ENCODE peak calls at places on chromosomes 11 and 22, in seven cellular contexts. X is breast epithelium, I is posterior cingulate gyrus, H is Peyer's patch, M is B cell, V is NCI-H1930, P is dorsolateral prefrontal cortex. F is an unnamed sample.

GRCh38 chr11:60950933-60951610 is 904 bp downstream of the SLC15A3 start:
- DNase-seq in X (no peak), I (no peak), H (no peak), M (peak), V (no peak), P (no peak), F (no peak)

GRCh38 chr11:122796128-122796717 is 42.1 kb upstream of the CRTAM start:
- DNase-seq in X (no peak), I (no peak), H (peak), M (peak), V (no peak), P (no peak), F (peak)

GRCh38 chr22:50600541-50600940 is at the start of gene MAPK8IP2:
- DNase-seq in X (no peak), I (peak), H (no peak), M (no peak), V (peak), P (no peak), F (no peak)

GRCh38 chr11:112100457-112100856 is 13.8 kb downstream of the SDHD start:
- DNase-seq in X (no peak), I (no peak), H (no peak), M (no peak), V (no peak), P (no peak), F (no peak)

GRCh38 chr11:69230856-69231425 is 63.0 kb upstream of the MYEOV start:
- DNase-seq in X (no peak), I (no peak), H (no peak), M (no peak), V (no peak), P (no peak), F (no peak)

GRCh38 chr22:37420656-37421467 is 6.4 kb downstream of the ELFN2 start:
- DNase-seq in X (no peak), I (peak), H (no peak), M (no peak), V (no peak), P (no peak), F (no peak)

GRCh38 chr11:15826826-15827225 is 529.5 kb downstream of the SOX6 start:
- DNase-seq in X (no peak), I (peak), H (no peak), M (no peak), V (peak), P (peak), F (peak)

GRCh38 chr11:8765294-8765693 is 82.7 kb downstream of the RPL27A start:
- DNase-seq in X (no peak), I (no peak), H (no peak), M (no peak), V (no peak), P (no peak), F (no peak)

GRCh38 chr22:46183733-46184132 is 33.4 kb downstream of the PPARA start:
- DNase-seq in X (no peak), I (no peak), H (no peak), M (no peak), V (no peak), P (no peak), F (no peak)

GRCh38 chr22:44179196-44179988 is 1.3 kb upstream of the PARVG start:
- DNase-seq in X (no peak), I (peak), H (no peak), M (no peak), V (no peak), P (no peak), F (no peak)

GRCh38 chr22:29309332-29310064 is 3.0 kb downstream of the GAS2L1 start:
- DNase-seq in X (no peak), I (peak), H (no peak), M (no peak), V (no peak), P (no peak), F (peak)

GRCh38 chr11:75450826-75451783 is 18.1 kb upstream of the KLHL35 start:
- DNase-seq in X (no peak), I (no peak), H (no peak), M (peak), V (peak), P (no peak), F (peak)

GRCh38 chr22:25903294-25903693 is 161.3 kb downstream of the MYO18B start:
- DNase-seq in X (no peak), I (peak), H (no peak), M (no peak), V (peak), P (no peak), F (peak)

GRCh38 chr11:114285599-114285998 is 10.6 kb upstream of the NNMT start:
- DNase-seq in X (no peak), I (no peak), H (no peak), M (no peak), V (no peak), P (no peak), F (no peak)

GRCh38 chr11:8192016-8192895 is 23.4 kb upstream of the RIC3 start:
- DNase-seq in X (peak), I (peak), H (peak), M (peak), V (peak), P (peak), F (peak)

GRCh38 chr22:20520093-20520511 is 12.7 kb downstream of the MED15 start:
- DNase-seq in X (no peak), I (peak), H (no peak), M (no peak), V (no peak), P (no peak), F (no peak)

GRCh38 chr11:122209619-122210377 is 93.8 kb upstream of the BLID start:
- DNase-seq in X (peak), I (no peak), H (no peak), M (no peak), V (no peak), P (peak), F (no peak)

GRCh38 chr22:48224332-48224731 is 1461.9 kb downstream of the TBC1D22A start:
- DNase-seq in X (no peak), I (no peak), H (no peak), M (no peak), V (no peak), P (no peak), F (no peak)

GRCh38 chr11:61545921-61546320 is 35.0 kb downstream of the SYT7 start:
- DNase-seq in X (no peak), I (no peak), H (no peak), M (no peak), V (no peak), P (no peak), F (no peak)

GRCh38 chr22:29080061-29080975 is 7.5 kb downstream of the KREMEN1 start:
- DNase-seq in X (peak), I (no peak), H (no peak), M (no peak), V (no peak), P (no peak), F (no peak)

GRCh38 chr11:14499178-14499559 is 442 bp downstream of the COPB1 start:
- DNase-seq in X (no peak), I (no peak), H (peak), M (no peak), V (peak), P (no peak), F (peak)

GRCh38 chr22:49668402-49668801 is 159.3 kb downstream of the BRD1 start:
- DNase-seq in X (no peak), I (peak), H (no peak), M (no peak), V (no peak), P (no peak), F (no peak)

GRCh38 chr11:19853016-19853415 is 140.4 kb downstream of the NAV2 start:
- DNase-seq in X (no peak), I (no peak), H (no peak), M (no peak), V (no peak), P (no peak), F (no peak)

GRCh38 chr22:36367479-36367878 is 20.3 kb downstream of the MYH9 start:
- DNase-seq in X (peak), I (no peak), H (no peak), M (no peak), V (no peak), P (no peak), F (no peak)

GRCh38 chr11:1001682-1002081 is 34.8 kb downstream of the MUC6 start:
- DNase-seq in X (no peak), I (peak), H (no peak), M (no peak), V (no peak), P (no peak), F (no peak)

GRCh38 chr11:58061813-58062212 is 31.1 kb downstream of the OR6Q1 start:
- DNase-seq in X (no peak), I (no peak), H (no peak), M (no peak), V (no peak), P (no peak), F (no peak)

GRCh38 chr22:47042116-47042825 is 279.8 kb downstream of the TBC1D22A start:
- DNase-seq in X (no peak), I (peak), H (no peak), M (no peak), V (no peak), P (no peak), F (no peak)

GRCh38 chr11:126268361-126268707 is 361 bp downstream of the SRPRA start:
- DNase-seq in X (no peak), I (no peak), H (no peak), M (no peak), V (no peak), P (no peak), F (no peak)

GRCh38 chr22:27637604-27638003 is 164.0 kb downstream of the MN1 start:
- DNase-seq in X (no peak), I (no peak), H (no peak), M (no peak), V (no peak), P (no peak), F (no peak)

F was measured in Calu3.